ENCODE peak calls at places on chromosome 12, in seven cellular contexts. H is HCT116; X is H9; D is neural progenitor cell; C is uterus; S is CD8-positive, alpha-beta T cell; O is Panc1. A is an unnamed sample.

GRCh38 chr12:53623526-53623925 is 2.7 kb downstream of the ATF7 start:
- DNase-seq in H (no peak), S (no peak), C (no peak), X (no peak), D (no peak), O (no peak), A (no peak)

GRCh38 chr12:45105996-45106395 is 55.1 kb upstream of the DBX2 start:
- DNase-seq in D (no peak), S (no peak), H (no peak), C (no peak), X (no peak), O (no peak), A (no peak)

GRCh38 chr12:129195081-129195480 is 341.8 kb downstream of the GLT1D1 start:
- DNase-seq in X (peak), D (no peak), C (no peak), H (no peak), S (no peak), O (no peak), A (no peak)

GRCh38 chr12:93502802-93503623 is 35.7 kb downstream of the MRPL42 start:
- DNase-seq in X (no peak), H (peak), C (peak), O (peak), S (peak), D (peak), A (no peak)

GRCh38 chr12:93102289-93102688 is 173.2 kb upstream of the EEA1 start:
- DNase-seq in X (no peak), D (no peak), O (no peak), H (no peak), S (no peak), C (no peak), A (no peak)

GRCh38 chr12:122051231-122051876 is 27.2 kb upstream of the MLXIP start:
- DNase-seq in O (no peak), S (no peak), C (peak), X (no peak), D (no peak), H (no peak), A (no peak)

GRCh38 chr12:59389968-59390576 is 205.8 kb upstream of the SLC16A7 start:
- DNase-seq in D (peak), O (no peak), S (no peak), H (no peak), X (no peak), C (no peak), A (no peak)

GRCh38 chr12:64864319-64864718 is 39.9 kb downstream of the TBC1D30 start:
- DNase-seq in S (no peak), H (no peak), C (no peak), D (peak), X (no peak), O (no peak), A (no peak)

GRCh38 chr12:116366456-116366776 is 88.9 kb upstream of the MED13L start:
- DNase-seq in X (no peak), S (no peak), H (no peak), O (no peak), D (peak), C (no peak), A (no peak)

GRCh38 chr12:46088040-46088439 is 97.7 kb upstream of the SCAF11 start:
- DNase-seq in C (no peak), S (no peak), O (no peak), D (no peak), X (no peak), H (no peak), A (no peak)

GRCh38 chr12:59843260-59843843 is 247.5 kb downstream of the SLC16A7 start:
- DNase-seq in S (no peak), O (no peak), C (no peak), H (no peak), D (no peak), X (no peak), A (no peak)

GRCh38 chr12:57131896-57132744 is 3.8 kb downstream of the LRP1 start:
- DNase-seq in S (no peak), D (no peak), X (no peak), H (no peak), C (no peak), O (no peak), A (no peak)

GRCh38 chr12:48018618-48018995 is 14.3 kb upstream of the COL2A1 start:
- DNase-seq in H (no peak), C (no peak), X (no peak), O (no peak), S (no peak), D (no peak), A (no peak)

DNA sequence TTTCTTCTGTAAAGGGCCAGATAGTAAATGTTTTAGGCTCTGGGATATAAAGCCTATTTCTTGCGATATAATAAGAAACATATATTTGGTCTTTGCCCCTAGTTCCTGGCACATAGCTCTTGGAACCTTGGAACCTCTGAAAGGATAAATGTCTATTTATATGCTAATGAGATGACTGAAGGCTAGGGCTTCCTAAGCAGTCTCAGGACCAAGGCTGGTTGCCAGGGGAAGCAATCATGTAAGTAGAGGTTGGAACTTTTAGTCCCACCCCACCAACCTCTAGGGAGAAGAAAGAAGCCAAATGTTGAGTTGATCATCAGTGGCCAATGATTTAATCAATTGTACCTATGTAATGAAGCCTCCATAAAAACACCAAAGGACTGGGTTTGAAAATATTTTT is 26.6 kb upstream of the NFYB start:
- DNase-seq in S (no peak), X (no peak), O (no peak), C (no peak), D (peak), H (no peak), A (no peak)
- H3K27ac ChIP-seq in S (no peak), X (no peak), O (no peak), C (no peak), D (no peak), H (no peak), A (no peak)

GRCh38 chr12:119838781-119839180 is 38.3 kb downstream of the CIT start:
- DNase-seq in X (no peak), D (no peak), H (no peak), O (no peak), C (no peak), S (no peak), A (no peak)
- H3K27ac ChIP-seq in X (no peak), D (no peak), H (no peak), O (no peak), C (no peak), S (no peak), A (no peak)

GRCh38 chr12:69099201-69099837 is 140.1 kb upstream of the CPSF6 start:
- DNase-seq in C (no peak), X (peak), D (no peak), O (no peak), H (no peak), S (no peak), A (no peak)

GRCh38 chr12:69106482-69107118 is 132.8 kb upstream of the CPSF6 start:
- DNase-seq in C (no peak), D (no peak), H (no peak), O (no peak), S (no peak), X (no peak), A (no peak)

GRCh38 chr12:69101505-69101904 is 137.9 kb upstream of the CPSF6 start:
- DNase-seq in O (no peak), D (no peak), S (no peak), H (no peak), X (no peak), C (no peak), A (no peak)

GRCh38 chr12:69105101-69105613 is 134.2 kb upstream of the CPSF6 start:
- DNase-seq in S (no peak), X (no peak), D (peak), H (no peak), O (no peak), C (no peak), A (no peak)

GRCh38 chr12:69102856-69103255 is 136.5 kb upstream of the CPSF6 start:
- DNase-seq in H (no peak), O (no peak), C (no peak), D (no peak), X (no peak), S (no peak), A (no peak)
- H3K27ac ChIP-seq in H (no peak), O (peak), C (no peak), D (no peak), X (no peak), S (no peak), A (no peak)

DNA sequence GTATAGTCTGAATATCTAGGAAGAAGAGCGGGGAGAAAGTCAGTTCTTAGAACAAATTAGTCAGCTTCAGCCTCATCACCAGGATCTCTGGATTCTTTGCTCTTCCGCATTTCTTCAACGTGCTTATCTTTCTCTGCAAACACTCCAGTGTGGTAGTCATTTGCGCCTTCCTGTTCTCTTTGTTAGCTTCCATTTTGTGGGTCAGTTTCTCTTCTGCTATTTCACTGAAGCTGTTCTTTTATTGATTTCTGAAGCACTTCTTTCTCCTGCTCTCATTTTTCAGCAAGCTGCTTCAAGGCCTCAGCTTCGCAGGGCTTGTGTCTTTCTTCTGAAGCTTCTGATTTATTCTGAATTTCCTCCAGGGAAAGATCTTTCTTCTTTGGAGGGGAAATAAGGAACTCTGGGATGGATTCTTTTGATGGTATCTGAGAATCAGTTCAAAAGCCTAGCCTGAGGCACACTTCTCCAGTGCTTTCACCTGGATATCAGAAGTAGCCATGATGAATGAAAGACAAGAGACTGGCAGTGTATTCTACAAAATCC is 13.5 kb downstream of the AMN1 start:
- DNase-seq in S (no peak), H (no peak), C (no peak), D (no peak), X (no peak), O (no peak), A (no peak)
- H3K27ac ChIP-seq in S (no peak), H (no peak), C (no peak), D (no peak), X (no peak), O (peak), A (peak)

GRCh38 chr12:131897875-131898274 is 3.5 kb downstream of the ULK1 start:
- DNase-seq in C (no peak), S (no peak), D (no peak), H (no peak), O (no peak), X (no peak), A (no peak)
- H3K27ac ChIP-seq in C (peak), S (no peak), D (no peak), H (no peak), O (no peak), X (no peak), A (no peak)

GRCh38 chr12:2306686-2307249 is 254.0 kb downstream of the CACNA1C start:
- DNase-seq in O (no peak), S (no peak), D (peak), X (no peak), H (no peak), C (no peak), A (no peak)
- H3K27ac ChIP-seq in O (no peak), S (no peak), D (no peak), X (no peak), H (no peak), C (peak), A (no peak)

GRCh38 chr12:19624000-19624399 is 184.7 kb downstream of the AEBP2 start:
- DNase-seq in O (no peak), X (no peak), C (no peak), D (no peak), S (no peak), H (no peak), A (no peak)
- H3K27ac ChIP-seq in O (no peak), X (no peak), C (no peak), D (no peak), S (no peak), H (no peak), A (no peak)

GRCh38 chr12:96497800-96498199 is 8.4 kb downstream of the CFAP54 start:
- DNase-seq in D (no peak), O (no peak), S (no peak), X (no peak), H (no peak), C (no peak), A (no peak)
- H3K27ac ChIP-seq in D (no peak), O (no peak), S (no peak), X (no peak), H (no peak), C (no peak), A (no peak)